ENCODE peak calls at places on chromosomes 16 and 17, in ten cellular contexts. A, M, E, J, K, C, U, O, L and N are unnamed samples.

GRCh38 chr16:18958621-18959578 is 24.8 kb upstream of the TMC7 start:
- DNase-seq in A (peak; percentile 30), M (no peak), E (no peak), J (peak; percentile 61), K (no peak), C (no peak), U (no peak), O (peak; percentile 16), L (no peak), N (no peak)

GRCh38 chr17:36094746-36095145 is 4.8 kb upstream of the CCL3 start:
- DNase-seq in A (no peak), M (no peak), E (no peak), J (no peak), K (no peak), C (no peak), U (no peak), O (no peak), L (no peak), N (no peak)

GRCh38 chr17:8606415-8606814 is 24.1 kb downstream of the MYH10 start:
- DNase-seq in A (peak; percentile 42), M (peak; percentile 36), E (no peak), J (no peak), K (no peak), C (no peak), U (no peak), O (peak; percentile 16), L (no peak), N (no peak)

GRCh38 chr16:85369060-85369459 is 244.1 kb upstream of the GSE1 start:
- DNase-seq in A (no peak), M (no peak), E (no peak), J (no peak), K (no peak), C (no peak), U (no peak), O (no peak), L (no peak), N (no peak)

GRCh38 chr16:82660078-82660645 is 33.4 kb downstream of the CDH13 start:
- DNase-seq in A (peak; percentile 33), M (no peak), E (no peak), J (no peak), K (no peak), C (no peak), U (no peak), O (peak; percentile 60), L (no peak), N (no peak)

GRCh38 chr16:62752837-62753236 is 716.6 kb upstream of the CDH8 start:
- DNase-seq in A (no peak), M (no peak), E (no peak), J (no peak), K (no peak), C (no peak), U (no peak), O (no peak), L (no peak), N (no peak)

GRCh38 chr17:78019367-78019975 is 61.0 kb downstream of the TNRC6C start:
- DNase-seq in A (peak; percentile 58), M (no peak), E (no peak), J (no peak), K (no peak), C (no peak), U (no peak), O (peak; percentile 75), L (peak; percentile 66), N (no peak)

GRCh38 chr17:37276475-37276874 is 99.3 kb upstream of the C17orf78 start:
- DNase-seq in A (no peak), M (no peak), E (no peak), J (no peak), K (no peak), C (no peak), U (no peak), O (no peak), L (peak; percentile 47), N (no peak)

GRCh38 chr16:19008770-19009169 is 25.0 kb downstream of the TMC7 start:
- DNase-seq in A (peak; percentile 75), M (no peak), E (no peak), J (no peak), K (no peak), C (no peak), U (no peak), O (peak; percentile 50), L (no peak), N (no peak)

GRCh38 chr16:20868890-20869289 is 31.3 kb downstream of the DCUN1D3 start:
- DNase-seq in A (peak; percentile 68), M (peak; percentile 86), E (peak; percentile 79), J (peak; percentile 9), K (peak; percentile 90), C (peak; percentile 88), U (peak; percentile 90), O (no peak), L (no peak), N (no peak)

GRCh38 chr16:67959520-67959919 is 8.9 kb downstream of the SLC12A4 start:
- DNase-seq in A (peak; percentile 90), M (peak; percentile 91), E (no peak), J (no peak), K (no peak), C (no peak), U (peak; percentile 35), O (peak; percentile 66), L (peak; percentile 71), N (no peak)

GRCh38 chr16:85137323-85138072 is 25.2 kb upstream of the CIBAR2 start:
- DNase-seq in A (peak; percentile 95), M (peak; percentile 93), E (peak; percentile 95), J (peak; percentile 76), K (peak; percentile 97), C (peak; percentile 96), U (peak; percentile 95), O (peak; percentile 98), L (peak; percentile 51), N (no peak)

GRCh38 chr16:63613701-63614100 is 1508.2 kb downstream of the CDH11 start:
- DNase-seq in A (no peak), M (no peak), E (no peak), J (no peak), K (no peak), C (no peak), U (no peak), O (peak; percentile 17), L (no peak), N (no peak)

GRCh38 chr16:85578599-85578948 is 34.5 kb upstream of the GSE1 start:
- DNase-seq in A (no peak), M (no peak), E (no peak), J (no peak), K (no peak), C (no peak), U (no peak), O (no peak), L (no peak), N (no peak)

GRCh38 chr17:56159764-56160394 is 6.6 kb downstream of the ANKFN1 start:
- DNase-seq in A (no peak), M (no peak), E (no peak), J (peak; percentile 11), K (no peak), C (no peak), U (no peak), O (no peak), L (no peak), N (no peak)

GRCh38 chr17:50735287-50735686 is 15.9 kb downstream of the LUC7L3 start:
- DNase-seq in A (no peak), M (no peak), E (no peak), J (no peak), K (no peak), C (no peak), U (no peak), O (no peak), L (no peak), N (no peak)
- H3K36me3 ChIP-seq in A (peaks cover 25% of the 10 kb centered on the region), M (peaks cover 29% of the 10 kb centered on the region), E (peaks cover 39% of the 10 kb centered on the region), J (peaks cover 21% of the 10 kb centered on the region), K (peaks cover 3% of the 10 kb centered on the region), C (peaks cover 30% of the 10 kb centered on the region), U (peaks cover 4% of the 10 kb centered on the region), O (peaks cover 32% of the 10 kb centered on the region), L (peaks cover 65% of the 10 kb centered on the region), N (peaks cover 38% of the 10 kb centered on the region)

GRCh38 chr16:89164436-89164835 is 7.1 kb upstream of the CDH15 start:
- DNase-seq in A (no peak), M (no peak), E (no peak), J (no peak), K (no peak), C (no peak), U (no peak), O (no peak), L (no peak), N (no peak)
- H3K4me1 ChIP-seq in A (peaks cover 3% of the 10 kb centered on the region), M (peaks cover 4% of the 10 kb centered on the region), E (peaks cover 7% of the 10 kb centered on the region), J (no peaks in the 10 kb centered on the region), K (no peaks in the 10 kb centered on the region), C (no peaks in the 10 kb centered on the region), U (peaks cover 5% of the 10 kb centered on the region), O (peaks cover 17% of the 10 kb centered on the region), L (peaks cover 81% of the 10 kb centered on the region), N (peaks cover 8% of the 10 kb centered on the region)

DNA sequence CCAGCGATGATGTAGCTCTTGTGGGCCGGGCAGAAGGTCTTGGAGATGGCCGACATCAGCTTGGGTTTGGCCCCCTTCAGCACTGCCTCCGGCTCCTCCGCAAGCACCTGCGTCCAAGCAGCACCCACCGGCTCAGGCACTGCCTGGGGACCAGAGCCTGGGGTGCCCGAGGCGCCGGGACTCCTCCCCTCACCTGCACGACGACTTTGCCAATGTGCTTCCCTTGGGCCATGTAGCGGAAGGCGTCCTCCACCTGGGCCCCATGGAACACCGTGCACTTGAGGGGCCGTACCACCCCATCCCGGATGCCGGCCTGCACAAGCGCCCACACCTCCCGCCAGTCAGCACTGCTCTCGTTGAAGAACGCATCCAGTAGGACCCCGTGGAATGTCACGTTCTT is 15.0 kb downstream of the FASN start:
- DNase-seq in A (no peak), M (no peak), E (no peak), J (no peak), K (no peak), C (no peak), U (no peak), O (no peak), L (no peak), N (no peak)
- H3K36me3 ChIP-seq in A (no peaks in the 10 kb centered on the region), M (peaks cover 94% of the 10 kb centered on the region), E (peaks cover 96% of the 10 kb centered on the region), J (peaks cover 77% of the 10 kb centered on the region), K (peaks cover 24% of the 10 kb centered on the region), C (peaks cover 96% of the 10 kb centered on the region), U (peaks cover 46% of the 10 kb centered on the region), O (peaks cover 97% of the 10 kb centered on the region), L (peaks cover 98% of the 10 kb centered on the region), N (peaks cover 85% of the 10 kb centered on the region)

GRCh38 chr17:75876190-75876937 is 2.0 kb downstream of the TRIM47 start:
- DNase-seq in A (peak; percentile 33), M (no peak), E (peak; percentile 73), J (no peak), K (peak; percentile 82), C (peak; percentile 77), U (peak; percentile 85), O (no peak), L (no peak), N (no peak)

GRCh38 chr17:75878174-75878998 is at the start of gene TRIM47:
- DNase-seq in A (peak; percentile 72), M (peak; percentile 72), E (peak; percentile 73), J (peak; percentile 49), K (peak; percentile 87), C (peak; percentile 82), U (peak; percentile 65), O (peak; percentile 69), L (peak; percentile 73), N (no peak)

GRCh38 chr17:75875940-75876189 is 2.5 kb downstream of the TRIM47 start:
- DNase-seq in A (no peak), M (peak; percentile 46), E (no peak), J (no peak), K (no peak), C (no peak), U (no peak), O (no peak), L (no peak), N (no peak)

GRCh38 chr17:75877752-75878173 is 618 bp downstream of the TRIM47 start:
- DNase-seq in A (peak; percentile 91), M (peak; percentile 66), E (peak; percentile 86), J (peak; percentile 81), K (peak; percentile 84), C (peak; percentile 89), U (peak; percentile 86), O (peak; percentile 88), L (peak; percentile 54), N (no peak)

GRCh38 chr17:75876938-75877751 is 1.2 kb downstream of the TRIM47 start:
- DNase-seq in A (peak; percentile 94), M (peak; percentile 97), E (peak; percentile 85), J (no peak), K (peak; percentile 96), C (peak; percentile 91), U (peak; percentile 89), O (peak; percentile 97), L (no peak), N (no peak)
- H3K4me1 ChIP-seq in A (peaks cover 30% of the 10 kb centered on the region), M (peaks cover 45% of the 10 kb centered on the region), E (peaks cover 60% of the 10 kb centered on the region), J (peaks cover 15% of the 10 kb centered on the region), K (peaks cover 3% of the 10 kb centered on the region), C (peaks cover 50% of the 10 kb centered on the region), U (peaks cover 51% of the 10 kb centered on the region), O (peaks cover 43% of the 10 kb centered on the region), L (peaks cover 73% of the 10 kb centered on the region), N (peaks cover 60% of the 10 kb centered on the region)